ENCODE peak calls at places on chromosome 3, in seven cellular contexts. U is H1, P is HepG2, T is GM12878, M is HCT116, N is SK-N-SH, H is K562. A is an unnamed sample.

GRCh38 chr3:70539908-70540307 is 227.5 kb upstream of the MDFIC2 start:
- DNase-seq in U (no peak), P (peak), T (no peak), M (no peak), N (no peak), H (peak), A (no peak)

GRCh38 chr3:11546657-11547302 is 96.9 kb downstream of the VGLL4 start:
- DNase-seq in U (no peak), P (no peak), T (no peak), M (no peak), N (no peak), H (no peak), A (no peak)

GRCh38 chr3:194586839-194587238 is 46.4 kb downstream of the TMEM44 start:
- DNase-seq in U (no peak), P (no peak), T (no peak), M (no peak), N (no peak), H (no peak), A (no peak)

GRCh38 chr3:16060358-16060852 is 114.1 kb upstream of the GALNT15 start:
- DNase-seq in U (no peak), P (peak), T (no peak), M (peak), N (no peak), H (no peak), A (peak)

GRCh38 chr3:57094011-57094535 is 33.6 kb downstream of the SPATA12 start:
- DNase-seq in U (no peak), P (no peak), T (no peak), M (no peak), N (no peak), H (no peak), A (no peak)

GRCh38 chr3:94961423-94962100 is 898.7 kb downstream of the NSUN3 start:
- DNase-seq in U (no peak), P (no peak), T (no peak), M (no peak), N (no peak), H (no peak), A (no peak)

GRCh38 chr3:47082519-47082918 is 81.4 kb downstream of the SETD2 start:
- DNase-seq in U (no peak), P (no peak), T (peak), M (no peak), N (no peak), H (no peak), A (no peak)

GRCh38 chr3:47436180-47436579 is 39.6 kb downstream of the SCAP start:
- DNase-seq in U (no peak), P (no peak), T (no peak), M (no peak), N (no peak), H (no peak), A (no peak)

GRCh38 chr3:170154084-170154483 is 27.4 kb downstream of the PHC3 start:
- DNase-seq in U (no peak), P (no peak), T (no peak), M (no peak), N (no peak), H (no peak), A (no peak)

GRCh38 chr3:27166888-27167287 is 202.3 kb downstream of the NEK10 start:
- DNase-seq in U (no peak), P (no peak), T (no peak), M (no peak), N (peak), H (no peak), A (no peak)

GRCh38 chr3:169847896-169848295 is 21.8 kb downstream of the LRRC31 start:
- DNase-seq in U (no peak), P (no peak), T (no peak), M (no peak), N (no peak), H (no peak), A (no peak)

GRCh38 chr3:14461748-14462324 is 59.4 kb downstream of the SLC6A6 start:
- DNase-seq in U (no peak), P (peak), T (no peak), M (peak), N (peak), H (peak), A (peak)

GRCh38 chr3:194123735-194124134 is 12.2 kb upstream of the HES1 start:
- DNase-seq in U (no peak), P (no peak), T (no peak), M (no peak), N (no peak), H (no peak), A (no peak)

GRCh38 chr3:102733811-102734574 is 299.2 kb downstream of the ZPLD1 start:
- DNase-seq in U (no peak), P (no peak), T (no peak), M (no peak), N (no peak), H (no peak), A (no peak)

GRCh38 chr3:77815467-77815866 is 775.6 kb downstream of the ROBO2 start:
- DNase-seq in U (peak), P (peak), T (no peak), M (no peak), N (no peak), H (no peak), A (peak)

GRCh38 chr3:72487078-72487765 is 361.0 kb downstream of the SHQ1 start:
- DNase-seq in U (no peak), P (peak), T (no peak), M (peak), N (no peak), H (peak), A (peak)

GRCh38 chr3:50210510-50211367 is 5.7 kb downstream of the SLC38A3 start:
- DNase-seq in U (no peak), P (peak), T (no peak), M (no peak), N (no peak), H (no peak), A (no peak)

GRCh38 chr3:169362261-169362660 is 301.3 kb downstream of the MECOM start:
- DNase-seq in U (no peak), P (no peak), T (no peak), M (no peak), N (no peak), H (no peak), A (no peak)

GRCh38 chr3:80051602-80051962 is 283.8 kb upstream of the ROBO1 start:
- DNase-seq in U (no peak), P (no peak), T (no peak), M (no peak), N (peak), H (no peak), A (no peak)

GRCh38 chr3:194306109-194306686 is 44.9 kb downstream of the CPN2 start:
- DNase-seq in U (no peak), P (no peak), T (peak), M (no peak), N (no peak), H (no peak), A (no peak)

GRCh38 chr3:149339931-149340309 is 6.5 kb upstream of the TM4SF18 start:
- DNase-seq in U (no peak), P (peak), T (no peak), M (peak), N (no peak), H (no peak), A (peak)

GRCh38 chr3:4982773-4983738 is 3.8 kb downstream of the BHLHE40 start:
- DNase-seq in U (no peak), P (no peak), T (no peak), M (no peak), N (no peak), H (no peak), A (no peak)

GRCh38 chr3:155701882-155702465 is 42.9 kb downstream of the PLCH1 start:
- DNase-seq in U (no peak), P (peak), T (no peak), M (peak), N (peak), H (peak), A (peak)

GRCh38 chr3:120487079-120487693 is 36.4 kb upstream of the FSTL1 start:
- DNase-seq in U (no peak), P (no peak), T (no peak), M (no peak), N (no peak), H (no peak), A (no peak)

GRCh38 chr3:45966371-45966780 is 23.1 kb downstream of the CXCR6 start:
- DNase-seq in U (no peak), P (no peak), T (no peak), M (no peak), N (no peak), H (no peak), A (no peak)

GRCh38 chr3:52270252-52270754 is 8.1 kb downstream of the WDR82 start:
- DNase-seq in U (no peak), P (no peak), T (no peak), M (no peak), N (no peak), H (no peak), A (no peak)

GRCh38 chr3:115351193-115351592 is 204.1 kb upstream of the ZBTB20 start:
- DNase-seq in U (no peak), P (no peak), T (no peak), M (no peak), N (no peak), H (no peak), A (no peak)

GRCh38 chr3:84772841-84773240 is 185.9 kb upstream of the CADM2 start:
- DNase-seq in U (no peak), P (peak), T (no peak), M (no peak), N (no peak), H (no peak), A (peak)

GRCh38 chr3:127156651-127157050 is 36.3 kb upstream of the PRR23E start:
- DNase-seq in U (no peak), P (no peak), T (no peak), M (no peak), N (no peak), H (no peak), A (no peak)

GRCh38 chr3:139353920-139354556 is 10.2 kb downstream of the MRPS22 start:
- DNase-seq in U (no peak), P (peak), T (no peak), M (peak), N (peak), H (peak), A (peak)

GRCh38 chr3:185328324-185329004 is 34.5 kb upstream of the MAP3K13 start:
- DNase-seq in U (no peak), P (peak), T (no peak), M (no peak), N (no peak), H (peak), A (no peak)

GRCh38 chr3:50599115-50599715 is 12.4 kb downstream of the CISH start:
- DNase-seq in U (no peak), P (no peak), T (no peak), M (no peak), N (no peak), H (no peak), A (no peak)

GRCh38 chr3:15007681-15008141 is 57.4 kb downstream of the MRPS25 start:
- DNase-seq in U (no peak), P (no peak), T (no peak), M (no peak), N (no peak), H (no peak), A (peak)

GRCh38 chr3:39935261-39935660 is 125.9 kb downstream of the MYRIP start:
- DNase-seq in U (no peak), P (no peak), T (no peak), M (no peak), N (no peak), H (no peak), A (no peak)

GRCh38 chr3:139937674-139938279 is 2.8 kb downstream of the CLSTN2 start:
- DNase-seq in U (no peak), P (no peak), T (no peak), M (peak), N (peak), H (peak), A (peak)

DNA sequence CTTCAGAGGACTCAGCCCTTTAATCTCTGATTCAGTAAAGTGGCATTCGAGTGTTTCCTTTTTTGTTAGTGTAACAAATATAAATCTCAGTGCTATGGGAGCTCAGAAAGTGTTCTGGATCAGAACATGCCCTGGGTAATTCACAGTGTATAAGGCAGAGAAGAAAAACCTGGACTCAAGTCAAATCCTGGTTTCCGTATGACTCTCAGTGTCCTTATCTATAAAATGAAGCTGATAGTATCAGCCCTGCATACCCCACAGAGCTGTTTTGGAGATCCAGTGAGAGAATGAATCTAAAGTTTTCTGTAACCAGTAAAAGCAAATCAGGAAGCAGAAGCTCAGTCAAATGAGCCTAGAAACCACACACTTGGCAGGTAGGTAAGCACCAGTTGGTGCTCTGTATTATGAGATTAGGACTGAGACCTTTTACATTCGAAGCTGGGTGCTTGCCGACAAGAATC is 67.2 kb downstream of the IL1RAP start:
- DNase-seq in U (no peak), P (no peak), T (no peak), M (no peak), N (no peak), H (no peak), A (no peak)
- TF ChIP-seq JUND in U (no peak), P (no peak), T (no peak), M (no peak), N (peak), H (no peak), A (no peak)

GRCh38 chr3:126023390-126023789 is 54.4 kb downstream of the ROPN1B start:
- DNase-seq in U (no peak), P (no peak), T (no peak), M (no peak), N (no peak), H (no peak), A (no peak)
- TF ChIP-seq JUND in U (no peak), P (no peak), T (no peak), M (no peak), N (no peak), H (no peak), A (no peak)

GRCh38 chr3:158712443-158712842 is 19.8 kb downstream of the RARRES1 start:
- DNase-seq in U (no peak), P (no peak), T (no peak), M (no peak), N (no peak), H (no peak), A (no peak)

GRCh38 chr3:158710601-158711000 is 21.7 kb downstream of the RARRES1 start:
- DNase-seq in U (no peak), P (no peak), T (no peak), M (no peak), N (no peak), H (no peak), A (no peak)

GRCh38 chr3:158709666-158710083 is 22.6 kb downstream of the RARRES1 start:
- DNase-seq in U (no peak), P (no peak), T (no peak), M (no peak), N (no peak), H (no peak), A (no peak)

GRCh38 chr3:158711886-158712285 is 20.4 kb downstream of the RARRES1 start:
- DNase-seq in U (no peak), P (no peak), T (no peak), M (no peak), N (no peak), H (no peak), A (no peak)

DNA sequence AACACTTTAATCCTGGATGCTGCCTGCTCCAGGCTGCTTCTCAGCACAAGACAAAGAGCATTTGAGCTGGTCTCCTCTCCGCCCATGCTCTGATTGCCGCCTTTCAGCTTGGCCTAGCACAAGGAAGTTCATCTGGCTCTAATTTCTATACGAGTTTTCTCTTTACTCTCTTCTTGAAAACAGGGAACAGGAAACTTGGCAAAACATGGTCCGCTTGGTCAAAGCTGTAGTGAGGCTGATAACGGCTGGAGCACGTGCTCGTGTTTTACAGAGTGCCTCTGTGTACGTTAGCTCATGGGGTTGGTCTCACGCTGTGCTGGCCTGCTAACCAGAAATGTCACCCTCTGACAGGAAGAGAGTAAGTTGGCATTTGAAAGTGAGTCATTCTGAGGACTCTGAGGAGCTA is 19.2 kb downstream of the RARRES1 start:
- DNase-seq in U (no peak), P (no peak), T (no peak), M (no peak), N (no peak), H (no peak), A (no peak)
- TF ChIP-seq JUND in U (no peak), P (no peak), T (no peak), M (no peak), N (no peak), H (no peak), A (no peak)

GRCh38 chr3:172394692-172395091 is 53.6 kb downstream of the GHSR start:
- DNase-seq in U (no peak), P (no peak), T (no peak), M (no peak), N (no peak), H (no peak), A (no peak)
- TF ChIP-seq JUND in U (no peak), P (no peak), T (no peak), M (no peak), N (no peak), H (no peak), A (no peak)

GRCh38 chr3:135224963-135225362 is 429.9 kb downstream of the EPHB1 start:
- DNase-seq in U (no peak), P (no peak), T (peak), M (no peak), N (no peak), H (no peak), A (no peak)
- TF ChIP-seq JUND in U (no peak), P (no peak), T (no peak), M (no peak), N (no peak), H (no peak), A (no peak)

DNA sequence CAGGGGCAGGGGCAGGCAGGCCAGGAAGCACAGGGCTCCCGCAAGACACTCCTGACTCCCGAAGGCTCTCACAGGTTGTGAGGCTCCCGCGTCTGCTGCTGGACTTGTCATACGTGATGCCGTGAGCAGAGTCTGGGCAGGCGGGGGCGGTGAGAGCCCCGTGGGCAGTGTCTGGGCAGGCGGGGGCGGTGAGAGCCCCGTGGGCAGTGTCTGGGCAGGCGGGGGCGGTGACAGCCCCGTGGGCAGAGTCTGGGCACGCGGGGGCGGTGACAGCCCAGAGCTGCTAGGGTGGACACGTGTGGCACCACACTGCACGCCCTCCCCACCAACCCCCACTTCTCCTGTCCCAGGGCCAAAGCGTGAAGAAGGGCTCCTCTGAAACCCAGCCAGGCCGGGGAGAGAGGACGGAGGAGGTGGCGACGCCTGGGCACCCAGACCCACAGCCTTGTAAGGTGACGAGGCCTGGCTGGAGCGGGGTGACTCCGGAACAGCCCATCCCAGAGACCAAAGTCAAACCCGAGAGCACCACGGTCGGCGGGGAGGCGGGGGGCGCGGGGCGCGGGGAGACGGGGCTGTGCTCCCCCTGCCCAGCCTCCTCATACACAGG is 35.0 kb downstream of the TNK2 start:
- DNase-seq in U (no peak), P (no peak), T (no peak), M (no peak), N (no peak), H (no peak), A (no peak)
- TF ChIP-seq JUND in U (no peak), P (no peak), T (no peak), M (no peak), N (no peak), H (no peak), A (no peak)

GRCh38 chr3:132117642-132118041 is 82.8 kb upstream of the CPNE4 start:
- DNase-seq in U (no peak), P (no peak), T (no peak), M (no peak), N (no peak), H (no peak), A (no peak)
- TF ChIP-seq JUND in U (no peak), P (no peak), T (no peak), M (no peak), N (no peak), H (no peak), A (no peak)

GRCh38 chr3:64266065-64266874 is 41.0 kb upstream of the PRICKLE2 start:
- DNase-seq in U (no peak), P (peak), T (no peak), M (no peak), N (no peak), H (no peak), A (no peak)

GRCh38 chr3:64262574-64263114 is 37.4 kb upstream of the PRICKLE2 start:
- DNase-seq in U (no peak), P (no peak), T (no peak), M (no peak), N (no peak), H (no peak), A (no peak)

GRCh38 chr3:64266983-64267382 is 41.7 kb upstream of the PRICKLE2 start:
- DNase-seq in U (no peak), P (no peak), T (no peak), M (no peak), N (no peak), H (no peak), A (no peak)

GRCh38 chr3:64267774-64268604 is 42.7 kb upstream of the PRICKLE2 start:
- DNase-seq in U (peak), P (no peak), T (no peak), M (no peak), N (no peak), H (no peak), A (peak)

DNA sequence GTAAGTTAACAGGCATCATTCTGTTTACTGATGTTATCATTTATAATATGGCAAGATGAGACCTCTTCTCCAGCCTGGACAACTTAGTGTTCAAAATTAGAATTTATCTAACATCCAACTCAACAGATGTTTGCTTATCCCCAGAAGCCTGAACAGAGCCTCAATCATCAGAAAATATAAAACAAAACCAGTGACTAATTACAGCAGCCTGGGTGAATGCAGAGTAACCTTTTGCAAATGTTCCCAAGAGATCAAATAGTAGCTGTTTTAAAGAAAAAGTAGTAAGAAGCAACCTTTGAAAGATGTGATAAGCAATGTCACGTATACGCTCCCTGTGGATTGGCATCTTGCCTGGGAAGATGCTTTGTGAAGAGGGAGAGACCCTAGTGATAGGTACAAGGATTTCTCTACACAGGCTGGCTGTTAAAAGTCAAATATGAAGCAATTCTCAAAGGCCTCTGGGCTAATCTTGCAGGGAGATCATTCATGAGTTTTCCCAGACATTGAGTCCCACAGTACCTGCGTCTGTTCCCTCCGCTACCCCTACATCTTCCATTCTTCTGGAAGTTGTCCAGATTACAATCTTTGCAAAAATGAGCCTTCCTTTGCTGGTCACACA is 39.3 kb upstream of the PRICKLE2 start:
- DNase-seq in U (no peak), P (no peak), T (no peak), M (no peak), N (peak), H (no peak), A (no peak)
- TF ChIP-seq JUND in U (no peak), P (no peak), T (no peak), M (no peak), N (no peak), H (no peak), A (no peak)

A was measured in T47D.